ENCODE peak calls at places on chromosomes 1 and 21, in four cellular contexts. X is ACHN, I is AG09319, T is GM23248. O is an unnamed sample.

GRCh38 chr1:229273507-229274232 is 2.8 kb downstream of the RAB4A start:
- DNase-seq in I (no peak), T (no peak), X (no peak), O (no peak)

GRCh38 chr1:86687595-86687994 is 16.8 kb upstream of the SH3GLB1 start:
- DNase-seq in I (no peak), X (peak), T (peak), O (peak)

GRCh38 chr1:232978091-232978634 is 27.8 kb downstream of the NTPCR start:
- DNase-seq in T (no peak), X (no peak), I (peak), O (no peak)

GRCh38 chr21:31349208-31349607 is 5.1 kb upstream of the TIAM1 start:
- DNase-seq in I (no peak), T (no peak), X (no peak), O (no peak)

GRCh38 chr1:17009706-17010105 is 2.0 kb downstream of the ATP13A2 start:
- DNase-seq in I (no peak), T (no peak), X (no peak), O (peak)

GRCh38 chr1:19622204-19622603 is 21.9 kb upstream of the NBL1 start:
- DNase-seq in T (peak), X (peak), I (no peak), O (no peak)

GRCh38 chr1:72282271-72282656 is at the start of gene NEGR1:
- DNase-seq in T (peak), I (no peak), X (peak), O (peak)

GRCh38 chr1:68116643-68117235 is 66.3 kb upstream of the DIRAS3 start:
- DNase-seq in I (no peak), X (peak), T (peak), O (peak)

GRCh38 chr21:41564871-41565281 is 56.9 kb upstream of the TMPRSS2 start:
- DNase-seq in T (peak), I (peak), X (no peak), O (peak)

GRCh38 chr1:39646232-39647081 is 7.0 kb upstream of the HEYL start:
- DNase-seq in X (no peak), T (peak), I (peak), O (no peak)

GRCh38 chr21:31374430-31374829 is 30.4 kb upstream of the TIAM1 start:
- DNase-seq in I (no peak), X (no peak), T (no peak), O (no peak)

O was measured in dermis blood vessel endothelial cell.